ENCODE peak calls at places on chromosomes 5 and 9, in six cellular contexts. E is AG09309, W is stomach, T is OCI-LY7, X is MCF 10A, Y is fibroblast of lung. Z is an unnamed sample.

GRCh38 chr5:175815126-175815913 is 56.1 kb upstream of the CPLX2 start:
- DNase-seq in E (no peak), W (no peak), T (no peak), X (no peak), Y (no peak), Z (no peak)

GRCh38 chr9:119609277-119609971 is 240.2 kb upstream of the BRINP1 start:
- DNase-seq in E (no peak), W (no peak), T (no peak), X (no peak), Y (no peak), Z (no peak)

GRCh38 chr9:79572891-79573696 is 1.3 kb downstream of the TLE4 start:
- DNase-seq in E (no peak), W (peak), T (peak), X (peak), Y (no peak), Z (no peak)

GRCh38 chr9:35729700-35730485 is 2.1 kb downstream of the TLN1 start:
- DNase-seq in E (peak), W (peak), T (peak), X (peak), Y (peak), Z (peak)

GRCh38 chr9:134004131-134004873 is 12.2 kb upstream of the VAV2 start:
- DNase-seq in E (no peak), W (no peak), T (no peak), X (no peak), Y (no peak), Z (no peak)

GRCh38 chr5:15768936-15769335 is 269.0 kb downstream of the FBXL7 start:
- DNase-seq in E (no peak), W (no peak), T (no peak), X (no peak), Y (no peak), Z (no peak)

GRCh38 chr9:33101104-33101951 is 24.9 kb upstream of the SMU1 start:
- DNase-seq in E (peak), W (peak), T (no peak), X (peak), Y (peak), Z (peak)

GRCh38 chr5:157431544-157432200 is 28.3 kb upstream of the NIPAL4 start:
- DNase-seq in E (peak), W (no peak), T (peak), X (peak), Y (peak), Z (peak)

GRCh38 chr9:130336027-130336595 is 70.6 kb downstream of the HMCN2 start:
- DNase-seq in E (no peak), W (no peak), T (no peak), X (no peak), Y (no peak), Z (no peak)
- TF ChIP-seq CTCF in E (no peak), W (no peak), T (no peak), X (no peak), Y (no peak), Z (no peak)

GRCh38 chr5:67214713-67215591 is 18.4 kb upstream of the CD180 start:
- DNase-seq in E (no peak), W (peak), T (no peak), X (no peak), Y (no peak), Z (no peak)
- TF ChIP-seq CTCF in E (no peak), W (no peak), T (no peak), X (no peak), Y (no peak), Z (no peak)

GRCh38 chr9:90948156-90948555 is 146.5 kb downstream of the SYK start:
- DNase-seq in E (no peak), W (no peak), T (no peak), X (no peak), Y (no peak), Z (no peak)

GRCh38 chr9:90956026-90956810 is 154.6 kb downstream of the SYK start:
- DNase-seq in E (no peak), W (no peak), T (no peak), X (no peak), Y (peak), Z (peak)

GRCh38 chr9:90950600-90950999 is 149.0 kb downstream of the SYK start:
- DNase-seq in E (no peak), W (no peak), T (no peak), X (no peak), Y (no peak), Z (no peak)

GRCh38 chr9:90953805-90954204 is 152.2 kb downstream of the SYK start:
- DNase-seq in E (no peak), W (no peak), T (no peak), X (no peak), Y (no peak), Z (no peak)

GRCh38 chr9:90953200-90953599 is 151.6 kb downstream of the SYK start:
- DNase-seq in E (no peak), W (no peak), T (no peak), X (no peak), Y (no peak), Z (no peak)
- TF ChIP-seq CTCF in E (peak), W (no peak), T (no peak), X (no peak), Y (no peak), Z (no peak)

DNA sequence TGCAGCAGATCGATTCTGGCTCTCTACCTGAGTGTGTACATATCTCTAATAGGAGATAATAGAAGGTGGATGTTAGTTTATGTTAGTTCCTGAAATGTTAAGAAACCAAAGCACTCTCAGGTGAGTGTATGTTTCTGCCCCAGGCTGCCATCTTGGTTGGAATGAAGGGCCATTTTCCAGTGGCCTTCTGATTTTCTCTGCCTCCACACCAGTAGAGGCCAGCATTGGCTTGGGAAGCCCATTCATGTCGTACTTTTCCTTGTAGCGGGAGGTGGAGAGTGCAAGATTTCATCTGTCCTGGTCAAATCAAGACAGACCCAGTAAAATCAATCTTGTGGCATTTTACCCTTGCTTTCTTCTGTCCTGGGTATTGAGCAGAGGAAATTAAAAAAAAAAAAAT is 91.0 kb downstream of the GAS1 start:
- DNase-seq in E (no peak), W (no peak), T (no peak), X (no peak), Y (no peak), Z (no peak)
- TF ChIP-seq CTCF in E (no peak), W (no peak), T (no peak), X (no peak), Y (no peak), Z (no peak)

GRCh38 chr9:86795861-86796497 is 151.3 kb downstream of the GAS1 start:
- DNase-seq in E (peak), W (no peak), T (no peak), X (no peak), Y (peak), Z (peak)
- TF ChIP-seq CTCF in E (peak), W (no peak), T (no peak), X (no peak), Y (peak), Z (peak)

GRCh38 chr9:89768650-89769071 is 163.8 kb downstream of the GADD45G start:
- DNase-seq in E (no peak), W (no peak), T (no peak), X (no peak), Y (no peak), Z (no peak)

GRCh38 chr9:89766981-89767380 is 162.2 kb downstream of the GADD45G start:
- DNase-seq in E (no peak), W (no peak), T (no peak), X (no peak), Y (peak), Z (no peak)

GRCh38 chr9:89764217-89764616 is 159.4 kb downstream of the GADD45G start:
- DNase-seq in E (no peak), W (no peak), T (no peak), X (no peak), Y (no peak), Z (no peak)

GRCh38 chr9:89768051-89768450 is 163.2 kb downstream of the GADD45G start:
- DNase-seq in E (no peak), W (no peak), T (no peak), X (no peak), Y (no peak), Z (no peak)

GRCh38 chr9:89765211-89765610 is 160.4 kb downstream of the GADD45G start:
- DNase-seq in E (no peak), W (no peak), T (no peak), X (no peak), Y (no peak), Z (no peak)
- TF ChIP-seq CTCF in E (no peak), W (no peak), T (no peak), X (no peak), Y (no peak), Z (no peak)